ENCODE peak calls at places on chromosomes 12 and 14, in ten cellular contexts. X is pons, A is cardiac muscle cell, J is hypothalamus, R is dermis blood vessel endothelial cell, B is 8988T, L is iPS DF 6.9, H is NB4, G is mesothelial cell of epicardium, D is left kidney. V is an unnamed sample.

GRCh38 chr14:78697341-78697740 is 527.2 kb downstream of the NRXN3 start:
- DNase-seq in X (peak; percentile 9), A (peak; percentile 29), J (no peak), R (peak; percentile 50), B (no peak), L (peak; percentile 5), H (peak; percentile 18), G (no peak), D (peak; percentile 45), V (no peak)

GRCh38 chr14:104753528-104754212 is 723 bp downstream of the SIVA1 start:
- DNase-seq in X (no peak), A (no peak), J (no peak), R (peak; percentile 42), B (no peak), L (no peak), H (no peak), G (no peak), D (no peak), V (no peak)

GRCh38 chr12:130715996-130716917 is at the start of gene RIMBP2:
- DNase-seq in X (peak; percentile 11), A (peak; percentile 77), J (peak; percentile 40), R (no peak), B (no peak), L (no peak), H (no peak), G (peak; percentile 54), D (peak; percentile 97), V (no peak)

GRCh38 chr12:39713552-39713951 is 93.9 kb upstream of the ABCD2 start:
- DNase-seq in X (no peak), A (no peak), J (no peak), R (no peak), B (no peak), L (no peak), H (no peak), G (no peak), D (no peak), V (no peak)

GRCh38 chr14:80699861-80700260 is 241.7 kb downstream of the CEP128 start:
- DNase-seq in X (no peak), A (no peak), J (no peak), R (no peak), B (no peak), L (no peak), H (no peak), G (no peak), D (no peak), V (no peak)

GRCh38 chr12:58378038-58378437 is 436.7 kb downstream of the ATP23 start:
- DNase-seq in X (no peak), A (no peak), J (no peak), R (no peak), B (no peak), L (no peak), H (no peak), G (no peak), D (no peak), V (no peak)

GRCh38 chr14:55610717-55611370 is 30.8 kb downstream of the KTN1 start:
- DNase-seq in X (no peak), A (no peak), J (no peak), R (no peak), B (no peak), L (no peak), H (no peak), G (no peak), D (peak; percentile 27), V (no peak)

GRCh38 chr14:100729982-100730381 is 3.3 kb downstream of the DLK1 start:
- DNase-seq in X (no peak), A (no peak), J (no peak), R (no peak), B (peak; percentile 14), L (no peak), H (peak; percentile 34), G (no peak), D (no peak), V (no peak)

GRCh38 chr12:19035552-19035951 is 94.0 kb upstream of the PLEKHA5 start:
- DNase-seq in X (no peak), A (no peak), J (no peak), R (no peak), B (no peak), L (no peak), H (no peak), G (no peak), D (peak; percentile 16), V (no peak)

GRCh38 chr12:88577537-88577936 is 2.7 kb downstream of the KITLG start:
- DNase-seq in X (no peak), A (peak; percentile 23), J (no peak), R (peak; percentile 63), B (no peak), L (no peak), H (no peak), G (no peak), D (peak; percentile 45), V (no peak)

GRCh38 chr12:123142948-123143752 is 7.7 kb downstream of the PITPNM2 start:
- DNase-seq in X (no peak), A (peak; percentile 16), J (peak; percentile 41), R (peak; percentile 40), B (no peak), L (no peak), H (peak; percentile 95), G (no peak), D (peak; percentile 20), V (no peak)

GRCh38 chr14:35628989-35629388 is 95.0 kb downstream of the INSM2 start:
- DNase-seq in X (no peak), A (no peak), J (no peak), R (no peak), B (no peak), L (no peak), H (no peak), G (no peak), D (no peak), V (no peak)

GRCh38 chr12:108826807-108827721 is 30.3 kb downstream of the SSH1 start:
- DNase-seq in X (peak; percentile 49), A (no peak), J (no peak), R (peak; percentile 48), B (no peak), L (no peak), H (no peak), G (no peak), D (peak; percentile 31), V (no peak)

V was measured in omental fat pad.